ENCODE peak calls at places on chromosome 1, in seven cellular contexts. One of them, this sample, is unnamed.

GRCh38 chr1:223074427-223074826 is 68.6 kb downstream of the TLR5 start:
- DNase-seq in KG1: no peak
- DNase-seq in neural progenitor cell: no peak
- DNase-seq in cardiac muscle cell: no peak
- DNase-seq in HFF-Myc: no peak
- DNase-seq in SK-N-DZ: no peak
- DNase-seq in NCI-H1105: no peak
- DNase-seq in this sample: no peak

GRCh38 chr1:160711528-160712311 is at the start of gene CD48:
- DNase-seq in KG1: peak
- DNase-seq in neural progenitor cell: no peak
- DNase-seq in cardiac muscle cell: no peak
- DNase-seq in HFF-Myc: no peak
- DNase-seq in SK-N-DZ: no peak
- DNase-seq in NCI-H1105: no peak
- DNase-seq in this sample: no peak

GRCh38 chr1:6123083-6123482 is 57.0 kb downstream of the CHD5 start:
- DNase-seq in KG1: no peak
- DNase-seq in neural progenitor cell: no peak
- DNase-seq in cardiac muscle cell: no peak
- DNase-seq in HFF-Myc: no peak
- DNase-seq in SK-N-DZ: no peak
- DNase-seq in NCI-H1105: no peak
- DNase-seq in this sample: no peak

GRCh38 chr1:167328306-167328705 is 107.6 kb downstream of the POU2F1 start:
- DNase-seq in KG1: no peak
- DNase-seq in neural progenitor cell: peak
- DNase-seq in cardiac muscle cell: no peak
- DNase-seq in HFF-Myc: no peak
- DNase-seq in SK-N-DZ: no peak
- DNase-seq in NCI-H1105: no peak
- DNase-seq in this sample: no peak

GRCh38 chr1:201982923-201983805 is 716 bp downstream of the RNPEP start:
- DNase-seq in KG1: peak
- DNase-seq in neural progenitor cell: peak
- DNase-seq in cardiac muscle cell: peak
- DNase-seq in HFF-Myc: peak
- DNase-seq in SK-N-DZ: peak
- DNase-seq in NCI-H1105: peak
- DNase-seq in this sample: peak

GRCh38 chr1:26338670-26339069 is 15.3 kb downstream of the CRYBG2 start:
- DNase-seq in KG1: no peak
- DNase-seq in neural progenitor cell: no peak
- DNase-seq in cardiac muscle cell: no peak
- DNase-seq in HFF-Myc: no peak
- DNase-seq in SK-N-DZ: no peak
- DNase-seq in NCI-H1105: no peak
- DNase-seq in this sample: no peak

GRCh38 chr1:66256629-66257575 is 277.1 kb upstream of the SGIP1 start:
- DNase-seq in KG1: no peak
- DNase-seq in neural progenitor cell: no peak
- DNase-seq in cardiac muscle cell: no peak
- DNase-seq in HFF-Myc: no peak
- DNase-seq in SK-N-DZ: no peak
- DNase-seq in NCI-H1105: no peak
- DNase-seq in this sample: no peak

GRCh38 chr1:233993651-233994050 is 89.2 kb downstream of the SLC35F3 start:
- DNase-seq in KG1: no peak
- DNase-seq in neural progenitor cell: no peak
- DNase-seq in cardiac muscle cell: no peak
- DNase-seq in HFF-Myc: no peak
- DNase-seq in SK-N-DZ: no peak
- DNase-seq in NCI-H1105: no peak
- DNase-seq in this sample: no peak

GRCh38 chr1:170959385-170959784 is 24.1 kb downstream of the MROH9 start:
- DNase-seq in KG1: no peak
- DNase-seq in neural progenitor cell: no peak
- DNase-seq in cardiac muscle cell: no peak
- DNase-seq in HFF-Myc: no peak
- DNase-seq in SK-N-DZ: no peak
- DNase-seq in NCI-H1105: no peak
- DNase-seq in this sample: no peak

GRCh38 chr1:6438047-6438525 is 13.5 kb downstream of the ESPN start:
- DNase-seq in KG1: no peak
- DNase-seq in neural progenitor cell: peak
- DNase-seq in cardiac muscle cell: peak
- DNase-seq in HFF-Myc: peak
- DNase-seq in SK-N-DZ: peak
- DNase-seq in NCI-H1105: peak
- DNase-seq in this sample: peak

GRCh38 chr1:155253797-155254196 is 1.5 kb downstream of the ENTREP3 start:
- DNase-seq in KG1: no peak
- DNase-seq in neural progenitor cell: no peak
- DNase-seq in cardiac muscle cell: no peak
- DNase-seq in HFF-Myc: no peak
- DNase-seq in SK-N-DZ: no peak
- DNase-seq in NCI-H1105: no peak
- DNase-seq in this sample: no peak

GRCh38 chr1:21261551-21262281 is 28.5 kb downstream of the ECE1 start:
- DNase-seq in KG1: no peak
- DNase-seq in neural progenitor cell: no peak
- DNase-seq in cardiac muscle cell: peak
- DNase-seq in HFF-Myc: peak
- DNase-seq in SK-N-DZ: no peak
- DNase-seq in NCI-H1105: no peak
- DNase-seq in this sample: no peak

GRCh38 chr1:178918328-178918727 is 47.5 kb upstream of the ANGPTL1 start:
- DNase-seq in KG1: no peak
- DNase-seq in neural progenitor cell: no peak
- DNase-seq in cardiac muscle cell: no peak
- DNase-seq in HFF-Myc: no peak
- DNase-seq in SK-N-DZ: no peak
- DNase-seq in NCI-H1105: no peak
- DNase-seq in this sample: no peak

This sample was measured in HuH-7.5.